ENCODE peak calls at places on chromosomes 5 and 9, in five cellular contexts. One of them, this sample, is unnamed.

GRCh38 chr9:133638076-133638475 is 1.9 kb downstream of the DBH start:
- DNase-seq in GM23338: peak; percentile 35
- DNase-seq in Panc1: no peak
- DNase-seq in upper lobe of left lung: no peak
- DNase-seq in suprapubic skin: no peak
- DNase-seq in this sample: no peak

GRCh38 chr9:91111876-91112275 is 249.8 kb downstream of the AUH start:
- DNase-seq in suprapubic skin: no peak
- DNase-seq in Panc1: no peak
- DNase-seq in GM23338: no peak
- DNase-seq in upper lobe of left lung: no peak
- DNase-seq in this sample: no peak

GRCh38 chr9:126397056-126397455 is 70.4 kb downstream of the MVB12B start:
- DNase-seq in upper lobe of left lung: no peak
- DNase-seq in GM23338: no peak
- DNase-seq in suprapubic skin: no peak
- DNase-seq in Panc1: no peak
- DNase-seq in this sample: no peak

GRCh38 chr5:167916261-167916660 is 375.2 kb upstream of the WWC1 start:
- DNase-seq in suprapubic skin: no peak
- DNase-seq in upper lobe of left lung: no peak
- DNase-seq in GM23338: no peak
- DNase-seq in Panc1: no peak
- DNase-seq in this sample: no peak

GRCh38 chr5:134086943-134087305 is 27.6 kb upstream of the TCF7 start:
- DNase-seq in Panc1: no peak
- DNase-seq in suprapubic skin: no peak
- DNase-seq in upper lobe of left lung: no peak
- DNase-seq in GM23338: no peak
- DNase-seq in this sample: no peak

GRCh38 chr5:91058575-91058974 is 324.5 kb downstream of the ARRDC3 start:
- DNase-seq in GM23338: no peak
- DNase-seq in suprapubic skin: no peak
- DNase-seq in Panc1: no peak
- DNase-seq in upper lobe of left lung: no peak
- DNase-seq in this sample: no peak

GRCh38 chr5:31587546-31587945 is 51.4 kb upstream of the PDZD2 start:
- DNase-seq in GM23338: peak; percentile 57
- DNase-seq in suprapubic skin: no peak
- DNase-seq in upper lobe of left lung: no peak
- DNase-seq in Panc1: no peak
- DNase-seq in this sample: no peak

GRCh38 chr9:117073071-117073470 is 341.8 kb downstream of the ASTN2 start:
- DNase-seq in GM23338: peak; percentile 23
- DNase-seq in suprapubic skin: no peak
- DNase-seq in Panc1: no peak
- DNase-seq in upper lobe of left lung: no peak
- DNase-seq in this sample: no peak

GRCh38 chr9:79054500-79054899 is 517.3 kb upstream of the TLE4 start:
- DNase-seq in suprapubic skin: no peak
- DNase-seq in Panc1: no peak
- DNase-seq in GM23338: no peak
- DNase-seq in upper lobe of left lung: no peak
- DNase-seq in this sample: no peak

GRCh38 chr9:137373611-137373980 is 49.4 kb downstream of the EXD3 start:
- DNase-seq in suprapubic skin: peak; percentile 77
- DNase-seq in upper lobe of left lung: peak; percentile 67
- DNase-seq in Panc1: no peak
- DNase-seq in GM23338: no peak
- DNase-seq in this sample: peak; percentile 33

GRCh38 chr9:2720179-2720654 is 2.9 kb downstream of the KCNV2 start:
- DNase-seq in Panc1: no peak
- DNase-seq in suprapubic skin: no peak
- DNase-seq in upper lobe of left lung: no peak
- DNase-seq in GM23338: no peak
- DNase-seq in this sample: no peak

GRCh38 chr9:135283621-135284020 is 196.0 kb upstream of the PPP1R26 start:
- DNase-seq in Panc1: no peak
- DNase-seq in suprapubic skin: no peak
- DNase-seq in upper lobe of left lung: no peak
- DNase-seq in GM23338: no peak
- DNase-seq in this sample: no peak

GRCh38 chr5:180797256-180798192 is 5.1 kb downstream of the MGAT1 start:
- DNase-seq in suprapubic skin: peak; percentile 13
- DNase-seq in GM23338: no peak
- DNase-seq in Panc1: no peak
- DNase-seq in upper lobe of left lung: no peak
- DNase-seq in this sample: no peak

GRCh38 chr5:139638090-139638735 is 9.9 kb upstream of the CXXC5 start:
- DNase-seq in upper lobe of left lung: peak; percentile 92
- DNase-seq in GM23338: peak; percentile 71
- DNase-seq in suprapubic skin: no peak
- DNase-seq in Panc1: no peak
- DNase-seq in this sample: peak; percentile 92

GRCh38 chr5:174793684-174794328 is 69.4 kb downstream of the MSX2 start:
- DNase-seq in Panc1: peak; percentile 17
- DNase-seq in GM23338: peak; percentile 90
- DNase-seq in upper lobe of left lung: peak; percentile 94
- DNase-seq in suprapubic skin: no peak
- DNase-seq in this sample: peak; percentile 81

GRCh38 chr5:114367029-114367428 is 5.2 kb downstream of the KCNN2 start:
- DNase-seq in GM23338: no peak
- DNase-seq in Panc1: no peak
- DNase-seq in upper lobe of left lung: no peak
- DNase-seq in suprapubic skin: no peak
- DNase-seq in this sample: no peak

GRCh38 chr9:116687074-116687761 is at the start of gene TRIM32:
- DNase-seq in upper lobe of left lung: peak; percentile 99
- DNase-seq in GM23338: peak; percentile 95
- DNase-seq in suprapubic skin: peak; percentile 94
- DNase-seq in Panc1: no peak
- DNase-seq in this sample: peak; percentile 96

GRCh38 chr5:54889826-54890225 is 95.6 kb downstream of the ESM1 start:
- DNase-seq in Panc1: no peak
- DNase-seq in upper lobe of left lung: no peak
- DNase-seq in suprapubic skin: no peak
- DNase-seq in GM23338: no peak
- DNase-seq in this sample: no peak

GRCh38 chr9:33375238-33375840 is 27.0 kb downstream of the AQP7 start:
- DNase-seq in suprapubic skin: peak; percentile 38
- DNase-seq in GM23338: peak; percentile 71
- DNase-seq in upper lobe of left lung: no peak
- DNase-seq in Panc1: no peak
- DNase-seq in this sample: peak; percentile 43

GRCh38 chr5:125327676-125328075 is 581.2 kb upstream of the ZNF608 start:
- DNase-seq in GM23338: peak; percentile 24
- DNase-seq in upper lobe of left lung: no peak
- DNase-seq in suprapubic skin: no peak
- DNase-seq in Panc1: no peak
- DNase-seq in this sample: no peak
- H3K27ac ChIP-seq in GM23338: no peak overlapping the region
- H3K27ac ChIP-seq in upper lobe of left lung: no peak overlapping the region
- H3K27ac ChIP-seq in suprapubic skin: no peak overlapping the region
- H3K27ac ChIP-seq in Panc1: peak overlapping the region; percentile 49
- H3K27ac ChIP-seq in this sample: no peak overlapping the region

DNA sequence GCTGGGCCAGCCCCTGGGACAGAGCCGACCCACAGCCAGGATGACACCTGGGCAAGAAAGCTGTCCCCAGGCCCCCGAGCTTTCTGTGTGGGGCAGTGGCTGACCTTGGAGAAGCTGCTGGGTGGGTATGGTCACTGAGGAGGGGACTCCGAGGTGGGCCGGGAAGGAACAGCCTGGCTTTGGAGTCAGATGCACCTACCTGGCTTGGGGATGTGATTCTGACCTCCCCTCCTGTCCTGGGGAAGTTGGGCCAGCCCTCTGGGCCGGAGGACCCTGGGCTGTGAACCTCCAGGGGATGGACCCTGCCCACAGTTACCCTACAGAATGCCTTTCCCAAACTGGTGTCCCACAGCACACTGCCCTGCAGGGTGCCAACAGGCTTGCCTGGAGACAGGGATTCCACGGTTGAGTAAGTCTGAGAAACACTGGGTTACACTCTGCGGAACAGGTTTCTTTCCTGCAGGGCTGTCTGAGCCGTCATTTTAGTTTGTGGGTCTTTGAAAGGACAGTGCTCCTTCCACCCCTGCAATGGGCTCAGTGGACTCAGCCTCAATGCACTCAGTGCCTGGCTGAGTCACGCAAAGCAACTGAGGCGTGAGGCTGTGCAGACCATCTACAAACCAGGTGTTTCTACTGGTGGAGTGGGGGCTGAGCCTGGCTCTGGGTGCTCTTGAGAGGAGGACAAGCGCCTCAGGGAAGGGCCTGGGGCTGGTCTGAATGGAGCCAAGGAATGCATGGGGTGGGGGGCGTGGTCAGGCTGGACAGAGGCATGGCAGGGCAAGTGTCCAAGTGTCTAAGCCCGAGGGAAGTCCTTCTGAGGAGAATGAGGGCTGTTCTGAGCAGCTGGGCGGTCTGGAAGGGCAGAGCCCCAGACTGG is 41.3 kb upstream of the PHYKPL start:
- DNase-seq in suprapubic skin: no peak
- DNase-seq in GM23338: no peak
- DNase-seq in upper lobe of left lung: peak; percentile 62
- DNase-seq in Panc1: no peak
- DNase-seq in this sample: no peak
- TF ChIP-seq POLR2AphosphoS5 in suprapubic skin: no peak
- TF ChIP-seq POLR2AphosphoS5 in GM23338: no peak
- TF ChIP-seq POLR2AphosphoS5 in upper lobe of left lung: no peak
- TF ChIP-seq POLR2AphosphoS5 in Panc1: no peak
- TF ChIP-seq POLR2AphosphoS5 in this sample: no peak

GRCh38 chr9:128108784-128109709 is 18.5 kb downstream of the PTGES2 start:
- DNase-seq in upper lobe of left lung: no peak
- DNase-seq in suprapubic skin: no peak
- DNase-seq in GM23338: no peak
- DNase-seq in Panc1: no peak
- DNase-seq in this sample: no peak
- H3K27ac ChIP-seq in upper lobe of left lung: no peak overlapping the region
- H3K27ac ChIP-seq in suprapubic skin: no peak overlapping the region
- H3K27ac ChIP-seq in GM23338: peak overlapping the region; percentile 76
- H3K27ac ChIP-seq in Panc1: no peak overlapping the region
- H3K27ac ChIP-seq in this sample: no peak overlapping the region

GRCh38 chr9:31304576-31304975 is 1079.9 kb upstream of the ACO1 start:
- DNase-seq in upper lobe of left lung: no peak
- DNase-seq in Panc1: no peak
- DNase-seq in suprapubic skin: no peak
- DNase-seq in GM23338: no peak
- DNase-seq in this sample: no peak
- TF ChIP-seq POLR2AphosphoS5 in upper lobe of left lung: no peak
- TF ChIP-seq POLR2AphosphoS5 in Panc1: no peak
- TF ChIP-seq POLR2AphosphoS5 in suprapubic skin: no peak
- TF ChIP-seq POLR2AphosphoS5 in GM23338: no peak
- TF ChIP-seq POLR2AphosphoS5 in this sample: no peak

DNA sequence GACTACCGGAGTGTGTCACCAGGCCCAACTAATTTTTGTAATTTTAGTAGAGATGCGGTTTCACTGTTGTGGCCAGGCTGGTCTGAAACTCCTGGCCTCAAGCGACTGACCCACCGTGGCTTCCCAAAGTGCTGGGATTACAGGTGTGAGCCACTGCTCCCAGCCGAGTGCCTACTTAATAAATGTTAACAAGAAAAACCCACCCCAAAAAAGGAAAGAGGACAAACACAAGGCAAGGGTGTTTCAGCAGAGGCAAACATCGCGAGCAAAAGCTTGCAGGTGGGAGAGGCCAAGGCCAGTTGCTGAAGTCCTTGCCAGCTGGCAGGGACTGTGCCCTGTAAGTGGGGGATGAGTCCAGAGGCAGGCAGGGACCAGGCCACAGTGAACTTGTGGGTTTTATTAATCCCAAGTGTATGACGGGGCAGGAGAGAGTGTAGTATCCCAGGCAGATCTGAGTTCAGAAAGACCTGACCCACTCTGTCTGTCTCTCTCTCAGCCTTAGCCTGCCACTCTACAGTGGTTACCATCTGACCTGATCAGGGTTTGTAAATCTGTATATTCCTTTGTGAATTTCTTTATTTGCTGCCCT is 6.4 kb upstream of the FPGS start:
- DNase-seq in Panc1: no peak
- DNase-seq in suprapubic skin: no peak
- DNase-seq in upper lobe of left lung: no peak
- DNase-seq in GM23338: no peak
- DNase-seq in this sample: no peak
- H3K27ac ChIP-seq in Panc1: no peak overlapping the region
- H3K27ac ChIP-seq in suprapubic skin: no peak overlapping the region
- H3K27ac ChIP-seq in upper lobe of left lung: peak overlapping the region; percentile 69
- H3K27ac ChIP-seq in GM23338: no peak overlapping the region
- H3K27ac ChIP-seq in this sample: peak overlapping the region; percentile 51

This sample was measured in spleen.